ENCODE peak calls at places on chromosomes 3 and 15, in eight cellular contexts. One of them, this sample, is unnamed.

GRCh38 chr3:159929181-159929893 is 59.3 kb upstream of the IL12A start:
- DNase-seq in fibroblast of villous mesenchyme: peak
- DNase-seq in activated CD8-positive, alpha-beta memory T cell treated with anti-CD3 and anti-CD28 coated beads for 48 hours: no peak
- DNase-seq in omental fat pad: no peak
- DNase-seq in stimulated activated CD4-positive, alpha-beta T cell treated with anti-CD3 and anti-CD28 coated beads, Interleukin-4, amount 100 ng/mL, for 1 hour: no peak
- DNase-seq in HTR-8/SVneo: peak
- DNase-seq in A673: peak
- DNase-seq in NCI-H345: no peak
- DNase-seq in this sample: no peak

GRCh38 chr3:46383211-46383945 is 12.6 kb downstream of the CCR5 start:
- DNase-seq in fibroblast of villous mesenchyme: no peak
- DNase-seq in activated CD8-positive, alpha-beta memory T cell treated with anti-CD3 and anti-CD28 coated beads for 48 hours: no peak
- DNase-seq in omental fat pad: no peak
- DNase-seq in stimulated activated CD4-positive, alpha-beta T cell treated with anti-CD3 and anti-CD28 coated beads, Interleukin-4, amount 100 ng/mL, for 1 hour: no peak
- DNase-seq in HTR-8/SVneo: no peak
- DNase-seq in A673: no peak
- DNase-seq in NCI-H345: no peak
- DNase-seq in this sample: no peak

GRCh38 chr3:73727854-73728253 is 103.1 kb upstream of the PDZRN3 start:
- DNase-seq in fibroblast of villous mesenchyme: no peak
- DNase-seq in activated CD8-positive, alpha-beta memory T cell treated with anti-CD3 and anti-CD28 coated beads for 48 hours: no peak
- DNase-seq in omental fat pad: no peak
- DNase-seq in stimulated activated CD4-positive, alpha-beta T cell treated with anti-CD3 and anti-CD28 coated beads, Interleukin-4, amount 100 ng/mL, for 1 hour: no peak
- DNase-seq in HTR-8/SVneo: no peak
- DNase-seq in A673: no peak
- DNase-seq in NCI-H345: no peak
- DNase-seq in this sample: no peak

GRCh38 chr15:22902578-22902977 is 64.1 kb downstream of the NIPA2 start:
- DNase-seq in fibroblast of villous mesenchyme: no peak
- DNase-seq in activated CD8-positive, alpha-beta memory T cell treated with anti-CD3 and anti-CD28 coated beads for 48 hours: no peak
- DNase-seq in omental fat pad: no peak
- DNase-seq in stimulated activated CD4-positive, alpha-beta T cell treated with anti-CD3 and anti-CD28 coated beads, Interleukin-4, amount 100 ng/mL, for 1 hour: no peak
- DNase-seq in HTR-8/SVneo: no peak
- DNase-seq in A673: no peak
- DNase-seq in NCI-H345: no peak
- DNase-seq in this sample: no peak

GRCh38 chr15:99999282-100000070 is 266.2 kb upstream of the LYSMD4 start:
- DNase-seq in fibroblast of villous mesenchyme: no peak
- DNase-seq in activated CD8-positive, alpha-beta memory T cell treated with anti-CD3 and anti-CD28 coated beads for 48 hours: no peak
- DNase-seq in omental fat pad: no peak
- DNase-seq in stimulated activated CD4-positive, alpha-beta T cell treated with anti-CD3 and anti-CD28 coated beads, Interleukin-4, amount 100 ng/mL, for 1 hour: no peak
- DNase-seq in HTR-8/SVneo: no peak
- DNase-seq in A673: no peak
- DNase-seq in NCI-H345: no peak
- DNase-seq in this sample: no peak

GRCh38 chr3:118408431-118408830 is 626.2 kb downstream of the IGSF11 start:
- DNase-seq in fibroblast of villous mesenchyme: no peak
- DNase-seq in activated CD8-positive, alpha-beta memory T cell treated with anti-CD3 and anti-CD28 coated beads for 48 hours: no peak
- DNase-seq in omental fat pad: no peak
- DNase-seq in stimulated activated CD4-positive, alpha-beta T cell treated with anti-CD3 and anti-CD28 coated beads, Interleukin-4, amount 100 ng/mL, for 1 hour: no peak
- DNase-seq in HTR-8/SVneo: no peak
- DNase-seq in A673: no peak
- DNase-seq in NCI-H345: no peak
- DNase-seq in this sample: no peak

GRCh38 chr15:92619380-92620101 is 36.0 kb downstream of the FAM174B start:
- DNase-seq in fibroblast of villous mesenchyme: peak
- DNase-seq in activated CD8-positive, alpha-beta memory T cell treated with anti-CD3 and anti-CD28 coated beads for 48 hours: no peak
- DNase-seq in omental fat pad: no peak
- DNase-seq in stimulated activated CD4-positive, alpha-beta T cell treated with anti-CD3 and anti-CD28 coated beads, Interleukin-4, amount 100 ng/mL, for 1 hour: no peak
- DNase-seq in HTR-8/SVneo: no peak
- DNase-seq in A673: no peak
- DNase-seq in NCI-H345: no peak
- DNase-seq in this sample: no peak

GRCh38 chr3:123344175-123344908 is 104.5 kb downstream of the ADCY5 start:
- DNase-seq in fibroblast of villous mesenchyme: peak
- DNase-seq in activated CD8-positive, alpha-beta memory T cell treated with anti-CD3 and anti-CD28 coated beads for 48 hours: no peak
- DNase-seq in omental fat pad: no peak
- DNase-seq in stimulated activated CD4-positive, alpha-beta T cell treated with anti-CD3 and anti-CD28 coated beads, Interleukin-4, amount 100 ng/mL, for 1 hour: no peak
- DNase-seq in HTR-8/SVneo: peak
- DNase-seq in A673: peak
- DNase-seq in NCI-H345: no peak
- DNase-seq in this sample: no peak

GRCh38 chr15:74540135-74540760 is 772 bp upstream of the ARID3B start:
- DNase-seq in fibroblast of villous mesenchyme: peak
- DNase-seq in activated CD8-positive, alpha-beta memory T cell treated with anti-CD3 and anti-CD28 coated beads for 48 hours: no peak
- DNase-seq in omental fat pad: no peak
- DNase-seq in stimulated activated CD4-positive, alpha-beta T cell treated with anti-CD3 and anti-CD28 coated beads, Interleukin-4, amount 100 ng/mL, for 1 hour: no peak
- DNase-seq in HTR-8/SVneo: no peak
- DNase-seq in A673: peak
- DNase-seq in NCI-H345: no peak
- DNase-seq in this sample: no peak

GRCh38 chr3:73687081-73688004 is 62.6 kb upstream of the PDZRN3 start:
- DNase-seq in fibroblast of villous mesenchyme: peak
- DNase-seq in activated CD8-positive, alpha-beta memory T cell treated with anti-CD3 and anti-CD28 coated beads for 48 hours: no peak
- DNase-seq in omental fat pad: no peak
- DNase-seq in stimulated activated CD4-positive, alpha-beta T cell treated with anti-CD3 and anti-CD28 coated beads, Interleukin-4, amount 100 ng/mL, for 1 hour: no peak
- DNase-seq in HTR-8/SVneo: no peak
- DNase-seq in A673: no peak
- DNase-seq in NCI-H345: no peak
- DNase-seq in this sample: no peak

GRCh38 chr3:78734048-78734637 is 1033.7 kb downstream of the ROBO1 start:
- DNase-seq in fibroblast of villous mesenchyme: peak
- DNase-seq in activated CD8-positive, alpha-beta memory T cell treated with anti-CD3 and anti-CD28 coated beads for 48 hours: no peak
- DNase-seq in omental fat pad: no peak
- DNase-seq in stimulated activated CD4-positive, alpha-beta T cell treated with anti-CD3 and anti-CD28 coated beads, Interleukin-4, amount 100 ng/mL, for 1 hour: no peak
- DNase-seq in HTR-8/SVneo: no peak
- DNase-seq in A673: peak
- DNase-seq in NCI-H345: peak
- DNase-seq in this sample: no peak

GRCh38 chr15:76711351-76711827 is 193.8 kb downstream of the SCAPER start:
- DNase-seq in fibroblast of villous mesenchyme: no peak
- DNase-seq in activated CD8-positive, alpha-beta memory T cell treated with anti-CD3 and anti-CD28 coated beads for 48 hours: no peak
- DNase-seq in omental fat pad: no peak
- DNase-seq in stimulated activated CD4-positive, alpha-beta T cell treated with anti-CD3 and anti-CD28 coated beads, Interleukin-4, amount 100 ng/mL, for 1 hour: no peak
- DNase-seq in HTR-8/SVneo: no peak
- DNase-seq in A673: no peak
- DNase-seq in NCI-H345: no peak
- DNase-seq in this sample: no peak

GRCh38 chr15:63371297-63371918 is 10.2 kb downstream of the CA12 start:
- DNase-seq in fibroblast of villous mesenchyme: peak
- DNase-seq in activated CD8-positive, alpha-beta memory T cell treated with anti-CD3 and anti-CD28 coated beads for 48 hours: no peak
- DNase-seq in omental fat pad: no peak
- DNase-seq in stimulated activated CD4-positive, alpha-beta T cell treated with anti-CD3 and anti-CD28 coated beads, Interleukin-4, amount 100 ng/mL, for 1 hour: no peak
- DNase-seq in HTR-8/SVneo: no peak
- DNase-seq in A673: no peak
- DNase-seq in NCI-H345: no peak
- DNase-seq in this sample: no peak

GRCh38 chr3:87997298-87997697 is 61.5 kb downstream of the CGGBP1 start:
- DNase-seq in fibroblast of villous mesenchyme: peak
- DNase-seq in activated CD8-positive, alpha-beta memory T cell treated with anti-CD3 and anti-CD28 coated beads for 48 hours: peak
- DNase-seq in omental fat pad: no peak
- DNase-seq in stimulated activated CD4-positive, alpha-beta T cell treated with anti-CD3 and anti-CD28 coated beads, Interleukin-4, amount 100 ng/mL, for 1 hour: peak
- DNase-seq in HTR-8/SVneo: no peak
- DNase-seq in A673: peak
- DNase-seq in NCI-H345: no peak
- DNase-seq in this sample: no peak

GRCh38 chr3:112486811-112487505 is 12.3 kb downstream of the BTLA start:
- DNase-seq in fibroblast of villous mesenchyme: peak
- DNase-seq in activated CD8-positive, alpha-beta memory T cell treated with anti-CD3 and anti-CD28 coated beads for 48 hours: no peak
- DNase-seq in omental fat pad: no peak
- DNase-seq in stimulated activated CD4-positive, alpha-beta T cell treated with anti-CD3 and anti-CD28 coated beads, Interleukin-4, amount 100 ng/mL, for 1 hour: no peak
- DNase-seq in HTR-8/SVneo: no peak
- DNase-seq in A673: no peak
- DNase-seq in NCI-H345: no peak
- DNase-seq in this sample: no peak

GRCh38 chr3:69739204-69740102 is at the start of gene MITF:
- DNase-seq in fibroblast of villous mesenchyme: peak
- DNase-seq in activated CD8-positive, alpha-beta memory T cell treated with anti-CD3 and anti-CD28 coated beads for 48 hours: peak
- DNase-seq in omental fat pad: peak
- DNase-seq in stimulated activated CD4-positive, alpha-beta T cell treated with anti-CD3 and anti-CD28 coated beads, Interleukin-4, amount 100 ng/mL, for 1 hour: peak
- DNase-seq in HTR-8/SVneo: peak
- DNase-seq in A673: peak
- DNase-seq in NCI-H345: peak
- DNase-seq in this sample: no peak

GRCh38 chr3:22981861-22982260 is 221.3 kb upstream of the UBE2E2 start:
- DNase-seq in fibroblast of villous mesenchyme: no peak
- DNase-seq in activated CD8-positive, alpha-beta memory T cell treated with anti-CD3 and anti-CD28 coated beads for 48 hours: no peak
- DNase-seq in omental fat pad: no peak
- DNase-seq in stimulated activated CD4-positive, alpha-beta T cell treated with anti-CD3 and anti-CD28 coated beads, Interleukin-4, amount 100 ng/mL, for 1 hour: no peak
- DNase-seq in HTR-8/SVneo: no peak
- DNase-seq in A673: no peak
- DNase-seq in NCI-H345: peak
- DNase-seq in this sample: no peak

GRCh38 chr3:37040231-37040630 is 46.9 kb downstream of the MLH1 start:
- DNase-seq in fibroblast of villous mesenchyme: no peak
- DNase-seq in activated CD8-positive, alpha-beta memory T cell treated with anti-CD3 and anti-CD28 coated beads for 48 hours: no peak
- DNase-seq in omental fat pad: no peak
- DNase-seq in stimulated activated CD4-positive, alpha-beta T cell treated with anti-CD3 and anti-CD28 coated beads, Interleukin-4, amount 100 ng/mL, for 1 hour: no peak
- DNase-seq in HTR-8/SVneo: no peak
- DNase-seq in A673: no peak
- DNase-seq in NCI-H345: no peak
- DNase-seq in this sample: no peak

GRCh38 chr3:69628956-69629355 is 110.3 kb upstream of the MITF start:
- DNase-seq in fibroblast of villous mesenchyme: peak
- DNase-seq in activated CD8-positive, alpha-beta memory T cell treated with anti-CD3 and anti-CD28 coated beads for 48 hours: no peak
- DNase-seq in omental fat pad: no peak
- DNase-seq in stimulated activated CD4-positive, alpha-beta T cell treated with anti-CD3 and anti-CD28 coated beads, Interleukin-4, amount 100 ng/mL, for 1 hour: no peak
- DNase-seq in HTR-8/SVneo: no peak
- DNase-seq in A673: peak
- DNase-seq in NCI-H345: no peak
- DNase-seq in this sample: no peak

GRCh38 chr3:123632161-123632655 is 47.4 kb upstream of the HACD2 start:
- DNase-seq in fibroblast of villous mesenchyme: peak
- DNase-seq in activated CD8-positive, alpha-beta memory T cell treated with anti-CD3 and anti-CD28 coated beads for 48 hours: no peak
- DNase-seq in omental fat pad: no peak
- DNase-seq in stimulated activated CD4-positive, alpha-beta T cell treated with anti-CD3 and anti-CD28 coated beads, Interleukin-4, amount 100 ng/mL, for 1 hour: no peak
- DNase-seq in HTR-8/SVneo: no peak
- DNase-seq in A673: peak
- DNase-seq in NCI-H345: no peak
- DNase-seq in this sample: no peak

GRCh38 chr15:29172742-29173725 is 96.6 kb downstream of the NSMCE3 start:
- DNase-seq in fibroblast of villous mesenchyme: no peak
- DNase-seq in activated CD8-positive, alpha-beta memory T cell treated with anti-CD3 and anti-CD28 coated beads for 48 hours: no peak
- DNase-seq in omental fat pad: no peak
- DNase-seq in stimulated activated CD4-positive, alpha-beta T cell treated with anti-CD3 and anti-CD28 coated beads, Interleukin-4, amount 100 ng/mL, for 1 hour: no peak
- DNase-seq in HTR-8/SVneo: no peak
- DNase-seq in A673: no peak
- DNase-seq in NCI-H345: no peak
- DNase-seq in this sample: no peak

GRCh38 chr15:68783226-68784054 is 37.3 kb downstream of the ANP32A start:
- DNase-seq in fibroblast of villous mesenchyme: no peak
- DNase-seq in activated CD8-positive, alpha-beta memory T cell treated with anti-CD3 and anti-CD28 coated beads for 48 hours: no peak
- DNase-seq in omental fat pad: no peak
- DNase-seq in stimulated activated CD4-positive, alpha-beta T cell treated with anti-CD3 and anti-CD28 coated beads, Interleukin-4, amount 100 ng/mL, for 1 hour: peak
- DNase-seq in HTR-8/SVneo: no peak
- DNase-seq in A673: peak
- DNase-seq in NCI-H345: no peak
- DNase-seq in this sample: peak

GRCh38 chr3:39051649-39052557 is at the start of the genes SCN11A and WDR48:
- DNase-seq in fibroblast of villous mesenchyme: peak
- DNase-seq in activated CD8-positive, alpha-beta memory T cell treated with anti-CD3 and anti-CD28 coated beads for 48 hours: peak
- DNase-seq in omental fat pad: peak
- DNase-seq in stimulated activated CD4-positive, alpha-beta T cell treated with anti-CD3 and anti-CD28 coated beads, Interleukin-4, amount 100 ng/mL, for 1 hour: peak
- DNase-seq in HTR-8/SVneo: peak
- DNase-seq in A673: peak
- DNase-seq in NCI-H345: peak
- DNase-seq in this sample: peak

GRCh38 chr15:58608129-58608590 is 141.3 kb downstream of the ADAM10 start:
- DNase-seq in fibroblast of villous mesenchyme: peak
- DNase-seq in activated CD8-positive, alpha-beta memory T cell treated with anti-CD3 and anti-CD28 coated beads for 48 hours: no peak
- DNase-seq in omental fat pad: no peak
- DNase-seq in stimulated activated CD4-positive, alpha-beta T cell treated with anti-CD3 and anti-CD28 coated beads, Interleukin-4, amount 100 ng/mL, for 1 hour: no peak
- DNase-seq in HTR-8/SVneo: no peak
- DNase-seq in A673: no peak
- DNase-seq in NCI-H345: no peak
- DNase-seq in this sample: no peak

GRCh38 chr3:17183951-17184550 is 299.3 kb downstream of the PLCL2 start:
- DNase-seq in fibroblast of villous mesenchyme: peak
- DNase-seq in activated CD8-positive, alpha-beta memory T cell treated with anti-CD3 and anti-CD28 coated beads for 48 hours: no peak
- DNase-seq in omental fat pad: no peak
- DNase-seq in stimulated activated CD4-positive, alpha-beta T cell treated with anti-CD3 and anti-CD28 coated beads, Interleukin-4, amount 100 ng/mL, for 1 hour: no peak
- DNase-seq in HTR-8/SVneo: no peak
- DNase-seq in A673: no peak
- DNase-seq in NCI-H345: no peak
- DNase-seq in this sample: no peak